ENCODE peak calls at places on chromosomes 6 and 20, in eight cellular contexts. One of them, this sample, is unnamed.

GRCh38 chr20:50578061-50578777 is 68.0 kb downstream of the PTPN1 start:
- DNase-seq in stomach: no peak
- DNase-seq in adrenal gland: peak; percentile 23
- DNase-seq in breast epithelium: no peak
- DNase-seq in GM12878: no peak
- DNase-seq in transverse colon: peak; percentile 68
- DNase-seq in heart left ventricle: no peak
- DNase-seq in tibial nerve: no peak
- DNase-seq in this sample: no peak

GRCh38 chr6:89350281-89351037 is 2.1 kb downstream of the UBE2J1 start:
- DNase-seq in stomach: no peak
- DNase-seq in adrenal gland: no peak
- DNase-seq in breast epithelium: no peak
- DNase-seq in GM12878: no peak
- DNase-seq in transverse colon: no peak
- DNase-seq in heart left ventricle: no peak
- DNase-seq in tibial nerve: no peak
- DNase-seq in this sample: no peak

GRCh38 chr6:62998022-62998421 is 213.2 kb upstream of the FKBP1C start:
- DNase-seq in stomach: no peak
- DNase-seq in adrenal gland: no peak
- DNase-seq in breast epithelium: no peak
- DNase-seq in GM12878: no peak
- DNase-seq in transverse colon: no peak
- DNase-seq in heart left ventricle: no peak
- DNase-seq in tibial nerve: no peak
- DNase-seq in this sample: no peak

GRCh38 chr20:22554391-22554790 is 30.0 kb downstream of the FOXA2 start:
- DNase-seq in stomach: no peak
- DNase-seq in adrenal gland: no peak
- DNase-seq in breast epithelium: no peak
- DNase-seq in GM12878: no peak
- DNase-seq in transverse colon: no peak
- DNase-seq in heart left ventricle: no peak
- DNase-seq in tibial nerve: no peak
- DNase-seq in this sample: no peak

GRCh38 chr6:169452117-169452868 is 198.6 kb upstream of the THBS2 start:
- DNase-seq in stomach: peak; percentile 79
- DNase-seq in adrenal gland: peak; percentile 77
- DNase-seq in breast epithelium: peak; percentile 84
- DNase-seq in GM12878: no peak
- DNase-seq in transverse colon: peak; percentile 58
- DNase-seq in heart left ventricle: peak; percentile 79
- DNase-seq in tibial nerve: peak; percentile 84
- DNase-seq in this sample: peak; percentile 33

GRCh38 chr6:118667988-118668387 is 16.6 kb upstream of the CEP85L start:
- DNase-seq in stomach: no peak
- DNase-seq in adrenal gland: no peak
- DNase-seq in breast epithelium: no peak
- DNase-seq in GM12878: no peak
- DNase-seq in transverse colon: no peak
- DNase-seq in heart left ventricle: no peak
- DNase-seq in tibial nerve: no peak
- DNase-seq in this sample: no peak

GRCh38 chr6:16872543-16873230 is 111.4 kb upstream of the ATXN1 start:
- DNase-seq in stomach: no peak
- DNase-seq in adrenal gland: no peak
- DNase-seq in breast epithelium: no peak
- DNase-seq in GM12878: no peak
- DNase-seq in transverse colon: no peak
- DNase-seq in heart left ventricle: no peak
- DNase-seq in tibial nerve: no peak
- DNase-seq in this sample: no peak

GRCh38 chr20:49647509-49647908 is 66.2 kb downstream of the B4GALT5 start:
- DNase-seq in stomach: no peak
- DNase-seq in adrenal gland: no peak
- DNase-seq in breast epithelium: no peak
- DNase-seq in GM12878: no peak
- DNase-seq in transverse colon: no peak
- DNase-seq in heart left ventricle: no peak
- DNase-seq in tibial nerve: no peak
- DNase-seq in this sample: no peak

GRCh38 chr20:61835301-61835700 is 230.4 kb downstream of the TAF4 start:
- DNase-seq in stomach: no peak
- DNase-seq in adrenal gland: no peak
- DNase-seq in breast epithelium: no peak
- DNase-seq in GM12878: no peak
- DNase-seq in transverse colon: no peak
- DNase-seq in heart left ventricle: no peak
- DNase-seq in tibial nerve: no peak
- DNase-seq in this sample: no peak

GRCh38 chr6:114339706-114340105 is 3.1 kb downstream of the HS3ST5 start:
- DNase-seq in stomach: no peak
- DNase-seq in adrenal gland: no peak
- DNase-seq in breast epithelium: no peak
- DNase-seq in GM12878: no peak
- DNase-seq in transverse colon: no peak
- DNase-seq in heart left ventricle: no peak
- DNase-seq in tibial nerve: no peak
- DNase-seq in this sample: no peak

GRCh38 chr20:53662595-53662994 is 69.0 kb upstream of the ZNF217 start:
- DNase-seq in stomach: no peak
- DNase-seq in adrenal gland: no peak
- DNase-seq in breast epithelium: no peak
- DNase-seq in GM12878: no peak
- DNase-seq in transverse colon: no peak
- DNase-seq in heart left ventricle: no peak
- DNase-seq in tibial nerve: no peak
- DNase-seq in this sample: no peak

GRCh38 chr6:3893487-3893886 is 44.3 kb downstream of the FAM50B start:
- DNase-seq in stomach: no peak
- DNase-seq in adrenal gland: no peak
- DNase-seq in breast epithelium: no peak
- DNase-seq in GM12878: no peak
- DNase-seq in transverse colon: no peak
- DNase-seq in heart left ventricle: no peak
- DNase-seq in tibial nerve: no peak
- DNase-seq in this sample: no peak

GRCh38 chr6:26532699-26533523 is 5.3 kb upstream of the HMGN4 start:
- DNase-seq in stomach: peak; percentile 89
- DNase-seq in adrenal gland: peak; percentile 97
- DNase-seq in breast epithelium: peak; percentile 93
- DNase-seq in GM12878: peak; percentile 99
- DNase-seq in transverse colon: peak; percentile 92
- DNase-seq in heart left ventricle: peak; percentile 87
- DNase-seq in tibial nerve: peak; percentile 98
- DNase-seq in this sample: peak; percentile 93

GRCh38 chr6:32886674-32887383 is 32.8 kb downstream of the PSMB9 start:
- DNase-seq in stomach: no peak
- DNase-seq in adrenal gland: peak; percentile 73
- DNase-seq in breast epithelium: no peak
- DNase-seq in GM12878: no peak
- DNase-seq in transverse colon: no peak
- DNase-seq in heart left ventricle: no peak
- DNase-seq in tibial nerve: peak; percentile 25
- DNase-seq in this sample: peak; percentile 61

GRCh38 chr6:131216277-131216676 is 81.0 kb downstream of the AKAP7 start:
- DNase-seq in stomach: no peak
- DNase-seq in adrenal gland: no peak
- DNase-seq in breast epithelium: no peak
- DNase-seq in GM12878: no peak
- DNase-seq in transverse colon: no peak
- DNase-seq in heart left ventricle: no peak
- DNase-seq in tibial nerve: no peak
- DNase-seq in this sample: no peak

GRCh38 chr6:11346516-11346915 is 114.0 kb upstream of the NEDD9 start:
- DNase-seq in stomach: no peak
- DNase-seq in adrenal gland: no peak
- DNase-seq in breast epithelium: no peak
- DNase-seq in GM12878: peak; percentile 71
- DNase-seq in transverse colon: no peak
- DNase-seq in heart left ventricle: no peak
- DNase-seq in tibial nerve: no peak
- DNase-seq in this sample: no peak

GRCh38 chr6:41451515-41452163 is 94.5 kb upstream of the FOXP4 start:
- DNase-seq in stomach: no peak
- DNase-seq in adrenal gland: no peak
- DNase-seq in breast epithelium: peak; percentile 26
- DNase-seq in GM12878: no peak
- DNase-seq in transverse colon: no peak
- DNase-seq in heart left ventricle: peak; percentile 71
- DNase-seq in tibial nerve: no peak
- DNase-seq in this sample: no peak

GRCh38 chr6:87908978-87909802 is 138.5 kb upstream of the SPACA1 start:
- DNase-seq in stomach: no peak
- DNase-seq in adrenal gland: no peak
- DNase-seq in breast epithelium: no peak
- DNase-seq in GM12878: no peak
- DNase-seq in transverse colon: no peak
- DNase-seq in heart left ventricle: no peak
- DNase-seq in tibial nerve: no peak
- DNase-seq in this sample: no peak

GRCh38 chr6:136230219-136230980 is 19.7 kb downstream of the MTFR2 start:
- DNase-seq in stomach: no peak
- DNase-seq in adrenal gland: no peak
- DNase-seq in breast epithelium: no peak
- DNase-seq in GM12878: no peak
- DNase-seq in transverse colon: no peak
- DNase-seq in heart left ventricle: no peak
- DNase-seq in tibial nerve: no peak
- DNase-seq in this sample: no peak

GRCh38 chr6:16136536-16137450 is 7.9 kb downstream of the MYLIP start:
- DNase-seq in stomach: peak; percentile 40
- DNase-seq in adrenal gland: no peak
- DNase-seq in breast epithelium: peak; percentile 33
- DNase-seq in GM12878: no peak
- DNase-seq in transverse colon: no peak
- DNase-seq in heart left ventricle: peak; percentile 47
- DNase-seq in tibial nerve: no peak
- DNase-seq in this sample: no peak

GRCh38 chr6:126050795-126051194 is 64.5 kb downstream of the TRMT11 start:
- DNase-seq in stomach: no peak
- DNase-seq in adrenal gland: no peak
- DNase-seq in breast epithelium: no peak
- DNase-seq in GM12878: no peak
- DNase-seq in transverse colon: no peak
- DNase-seq in heart left ventricle: no peak
- DNase-seq in tibial nerve: no peak
- DNase-seq in this sample: no peak

GRCh38 chr6:220736-221475 is 71.4 kb upstream of the DUSP22 start:
- DNase-seq in stomach: no peak
- DNase-seq in adrenal gland: no peak
- DNase-seq in breast epithelium: no peak
- DNase-seq in GM12878: peak; percentile 78
- DNase-seq in transverse colon: no peak
- DNase-seq in heart left ventricle: no peak
- DNase-seq in tibial nerve: no peak
- DNase-seq in this sample: no peak

GRCh38 chr20:16571333-16571732 is 1.9 kb downstream of the KIF16B start:
- DNase-seq in stomach: no peak
- DNase-seq in adrenal gland: no peak
- DNase-seq in breast epithelium: no peak
- DNase-seq in GM12878: no peak
- DNase-seq in transverse colon: no peak
- DNase-seq in heart left ventricle: no peak
- DNase-seq in tibial nerve: no peak
- DNase-seq in this sample: no peak
- H3K4me1 ChIP-seq in stomach: peaks cover 31% of the 10 kb centered on the region
- H3K4me1 ChIP-seq in adrenal gland: peaks cover 48% of the 10 kb centered on the region
- H3K4me1 ChIP-seq in breast epithelium: no peaks in the 10 kb centered on the region
- H3K4me1 ChIP-seq in GM12878: peaks cover 4% of the 10 kb centered on the region
- H3K4me1 ChIP-seq in transverse colon: peaks cover 6% of the 10 kb centered on the region
- H3K4me1 ChIP-seq in heart left ventricle: peaks cover 36% of the 10 kb centered on the region
- H3K4me1 ChIP-seq in tibial nerve: peaks cover 21% of the 10 kb centered on the region
- H3K4me1 ChIP-seq in this sample: peaks cover 43% of the 10 kb centered on the region

DNA sequence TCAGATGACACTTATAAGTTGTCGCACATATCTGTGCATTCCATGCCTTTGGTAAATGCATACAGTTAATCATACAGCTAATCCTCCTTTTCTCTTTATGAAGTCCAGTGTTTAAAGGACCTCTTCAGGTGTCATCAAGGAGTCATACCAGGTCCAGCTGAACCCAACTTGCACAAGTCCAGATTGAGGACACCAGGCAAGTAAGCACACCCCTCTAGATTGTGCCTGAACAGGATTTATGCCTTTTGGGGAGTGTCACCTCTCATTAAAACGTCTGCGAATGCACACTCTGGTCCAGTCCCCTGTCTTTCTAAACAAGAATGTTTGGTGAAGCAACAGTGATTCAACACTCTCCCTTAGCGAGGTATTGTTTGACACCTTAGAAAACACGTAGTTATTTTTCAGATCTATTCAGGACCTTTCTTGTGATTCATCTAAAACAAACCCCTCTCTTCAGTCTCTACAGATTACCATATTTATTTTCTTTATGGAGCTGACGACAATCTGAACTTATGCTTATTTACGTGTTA is 48.4 kb downstream of the C6orf15 start:
- DNase-seq in stomach: no peak
- DNase-seq in adrenal gland: no peak
- DNase-seq in breast epithelium: no peak
- DNase-seq in GM12878: no peak
- DNase-seq in transverse colon: no peak
- DNase-seq in heart left ventricle: no peak
- DNase-seq in tibial nerve: no peak
- DNase-seq in this sample: no peak
- TF ChIP-seq POLR2A in stomach: no peak
- TF ChIP-seq POLR2A in adrenal gland: no peak
- TF ChIP-seq POLR2A in breast epithelium: no peak
- TF ChIP-seq POLR2A in GM12878: no peak
- TF ChIP-seq POLR2A in transverse colon: no peak
- TF ChIP-seq POLR2A in heart left ventricle: no peak
- TF ChIP-seq POLR2A in tibial nerve: no peak
- TF ChIP-seq POLR2A in this sample: no peak

GRCh38 chr20:35773154-35773751 is 1.4 kb downstream of the PHF20 start:
- DNase-seq in stomach: peak; percentile 54
- DNase-seq in adrenal gland: peak; percentile 35
- DNase-seq in breast epithelium: peak; percentile 30
- DNase-seq in GM12878: peak; percentile 36
- DNase-seq in transverse colon: peak; percentile 55
- DNase-seq in heart left ventricle: no peak
- DNase-seq in tibial nerve: peak; percentile 34
- DNase-seq in this sample: no peak
- H3K4me3 ChIP-seq in stomach: peak overlapping the region; percentile 60
- H3K4me3 ChIP-seq in adrenal gland: no peak overlapping the region
- H3K4me3 ChIP-seq in breast epithelium: peak overlapping the region; percentile 76
- H3K4me3 ChIP-seq in GM12878: peak overlapping the region; percentile 92
- H3K4me3 ChIP-seq in transverse colon: no peak overlapping the region
- H3K4me3 ChIP-seq in heart left ventricle: peak overlapping the region; percentile 87
- H3K4me3 ChIP-seq in tibial nerve: peak overlapping the region; percentile 60
- H3K4me3 ChIP-seq in this sample: no peak overlapping the region

DNA sequence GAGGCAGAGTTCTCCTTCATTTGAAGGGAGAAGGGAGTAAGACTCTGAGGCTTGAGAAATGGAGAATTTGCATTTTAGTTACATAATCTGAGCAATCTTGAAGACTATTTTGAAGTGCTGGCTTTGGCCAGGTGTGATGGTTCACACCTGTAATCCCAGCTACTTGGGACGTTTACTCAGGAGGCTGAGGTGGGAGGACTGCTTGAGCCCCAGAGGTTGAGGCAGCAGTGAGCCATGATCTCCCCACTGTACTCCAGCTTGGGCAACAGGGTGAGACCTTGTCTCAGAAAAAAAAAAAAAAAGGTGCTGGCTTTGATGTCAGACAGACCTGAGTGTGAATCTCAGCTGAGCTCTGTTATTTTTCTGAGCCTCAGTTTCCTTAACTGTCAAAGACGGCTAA is 12.4 kb upstream of the ARMC12 start:
- DNase-seq in stomach: no peak
- DNase-seq in adrenal gland: no peak
- DNase-seq in breast epithelium: no peak
- DNase-seq in GM12878: no peak
- DNase-seq in transverse colon: no peak
- DNase-seq in heart left ventricle: no peak
- DNase-seq in tibial nerve: no peak
- DNase-seq in this sample: no peak
- H3K4me1 ChIP-seq in stomach: peaks cover 80% of the 10 kb centered on the region
- H3K4me1 ChIP-seq in adrenal gland: peaks cover 92% of the 10 kb centered on the region
- H3K4me1 ChIP-seq in breast epithelium: peaks cover 34% of the 10 kb centered on the region
- H3K4me1 ChIP-seq in GM12878: peaks cover 50% of the 10 kb centered on the region
- H3K4me1 ChIP-seq in transverse colon: peaks cover 68% of the 10 kb centered on the region
- H3K4me1 ChIP-seq in heart left ventricle: peaks cover 95% of the 10 kb centered on the region
- H3K4me1 ChIP-seq in tibial nerve: peaks cover 93% of the 10 kb centered on the region
- H3K4me1 ChIP-seq in this sample: peaks cover 81% of the 10 kb centered on the region

This sample was measured in body of pancreas.